ENCODE peak calls at places on chromosomes 2 and 18, in four cellular contexts. D is GM23338, X is AG04450, L is body of pancreas. I is an unnamed sample.

GRCh38 chr2:240810199-240810598 is 9.8 kb downstream of the KIF1A start:
- DNase-seq in D (no peak), X (no peak), L (no peak), I (no peak)

GRCh38 chr18:48161911-48162698 is 231.6 kb upstream of the SMAD2 start:
- DNase-seq in D (peak; percentile 55), X (no peak), L (peak; percentile 78), I (no peak)

GRCh38 chr2:217935245-217935879 is 67.4 kb downstream of the TNS1 start:
- DNase-seq in D (peak; percentile 40), X (no peak), L (peak; percentile 50), I (no peak)

GRCh38 chr2:105391058-105391627 is 7.7 kb downstream of the FHL2 start:
- DNase-seq in D (no peak), X (no peak), L (no peak), I (no peak)

GRCh38 chr18:49123431-49123830 is 172.7 kb upstream of the SMAD7 start:
- DNase-seq in D (no peak), X (no peak), L (no peak), I (no peak)

GRCh38 chr2:44920751-44921150 is 20.8 kb upstream of the SIX3 start:
- DNase-seq in D (no peak), X (no peak), L (no peak), I (no peak)

GRCh38 chr2:179562330-179562885 is 297.8 kb upstream of the SESTD1 start:
- DNase-seq in D (no peak), X (no peak), L (peak; percentile 17), I (no peak)

GRCh38 chr2:99776521-99777265 is 286.9 kb upstream of the REV1 start:
- DNase-seq in D (no peak), X (no peak), L (no peak), I (no peak)

GRCh38 chr18:67730884-67731283 is 214.4 kb upstream of the DSEL start:
- DNase-seq in D (no peak), X (peak; percentile 7), L (no peak), I (no peak)

GRCh38 chr2:110717734-110718133 is 14.6 kb upstream of the ACOXL start:
- DNase-seq in D (no peak), X (no peak), L (no peak), I (peak; percentile 45)

GRCh38 chr2:152103271-152103670 is 4.4 kb upstream of the CACNB4 start:
- DNase-seq in D (no peak), X (no peak), L (no peak), I (no peak)

GRCh38 chr2:133571249-133571648 is 3.0 kb upstream of the NCKAP5 start:
- DNase-seq in D (peak; percentile 62), X (no peak), L (no peak), I (no peak)

GRCh38 chr18:50396005-50396404 is 21.2 kb downstream of the SKA1 start:
- DNase-seq in D (no peak), X (no peak), L (no peak), I (no peak)

GRCh38 chr2:229943171-229943570 is 20.9 kb downstream of the FBXO36 start:
- DNase-seq in D (no peak), X (no peak), L (no peak), I (no peak)

GRCh38 chr2:192749606-192750200 is 555.0 kb upstream of the TMEFF2 start:
- DNase-seq in D (peak; percentile 56), X (no peak), L (no peak), I (no peak)

GRCh38 chr2:17646096-17646554 is 105.6 kb downstream of the VSNL1 start:
- DNase-seq in D (peak; percentile 80), X (peak; percentile 72), L (peak; percentile 64), I (peak; percentile 60)

GRCh38 chr2:120625865-120626560 is 109.7 kb upstream of the GLI2 start:
- DNase-seq in D (no peak), X (no peak), L (peak; percentile 87), I (peak; percentile 70)

GRCh38 chr2:144683063-144683740 is 163.3 kb upstream of the ZEB2 start:
- DNase-seq in D (no peak), X (no peak), L (no peak), I (no peak)

GRCh38 chr2:223585691-223586090 is 16.5 kb downstream of the SCG2 start:
- DNase-seq in D (no peak), X (no peak), L (peak; percentile 8), I (no peak)

GRCh38 chr18:53909668-53910067 is 314.8 kb downstream of the MBD2 start:
- DNase-seq in D (peak; percentile 85), X (no peak), L (no peak), I (no peak)

GRCh38 chr2:120298173-120298835 is 45.7 kb downstream of the RALB start:
- DNase-seq in D (no peak), X (no peak), L (no peak), I (no peak)

GRCh38 chr2:192030289-192030688 is 164.4 kb downstream of the TMEFF2 start:
- DNase-seq in D (peak; percentile 32), X (no peak), L (no peak), I (no peak)

GRCh38 chr2:240759454-240759853 is 60.6 kb downstream of the KIF1A start:
- DNase-seq in D (no peak), X (no peak), L (no peak), I (no peak)

GRCh38 chr2:220590476-220590875 is 963.0 kb downstream of the SLC4A3 start:
- DNase-seq in D (no peak), X (no peak), L (no peak), I (no peak)

GRCh38 chr2:121634354-121635307 is 14.6 kb downstream of the CLASP1 start:
- DNase-seq in D (no peak), X (no peak), L (no peak), I (no peak)

GRCh38 chr2:98299506-98299905 is 46.8 kb upstream of the CNGA3 start:
- DNase-seq in D (no peak), X (no peak), L (no peak), I (no peak)

GRCh38 chr2:36395866-36396265 is 40.3 kb downstream of the CRIM1 start:
- DNase-seq in D (no peak), X (no peak), L (no peak), I (no peak)

GRCh38 chr2:109089602-109090300 is 39.3 kb upstream of the SH3RF3 start:
- DNase-seq in D (no peak), X (no peak), L (no peak), I (no peak)

GRCh38 chr2:23566236-23567142 is 181.5 kb downstream of the KLHL29 start:
- DNase-seq in D (peak; percentile 67), X (no peak), L (no peak), I (no peak)

GRCh38 chr2:64123740-64124139 is 20.5 kb downstream of the PELI1 start:
- DNase-seq in D (no peak), X (no peak), L (no peak), I (no peak)

GRCh38 chr2:215324811-215325210 is 13.0 kb downstream of the ATIC start:
- DNase-seq in D (no peak), X (no peak), L (no peak), I (no peak)

GRCh38 chr2:172339431-172340010 is 87.9 kb upstream of the ITGA6 start:
- DNase-seq in D (no peak), X (no peak), L (peak; percentile 42), I (no peak)

GRCh38 chr2:98697651-98698337 is 33.1 kb downstream of the MGAT4A start:
- DNase-seq in D (no peak), X (no peak), L (no peak), I (no peak)

GRCh38 chr2:73243884-73244570 is 9.9 kb downstream of the CCT7 start:
- DNase-seq in D (no peak), X (no peak), L (no peak), I (no peak)

GRCh38 chr2:11368059-11368572 is 23.7 kb upstream of the ROCK2 start:
- DNase-seq in D (no peak), X (no peak), L (peak; percentile 19), I (peak; percentile 85)
- H3K27ac ChIP-seq in D (no peak overlapping the region), X (no peak overlapping the region), L (no peak overlapping the region), I (peak overlapping the region; percentile 77)

DNA sequence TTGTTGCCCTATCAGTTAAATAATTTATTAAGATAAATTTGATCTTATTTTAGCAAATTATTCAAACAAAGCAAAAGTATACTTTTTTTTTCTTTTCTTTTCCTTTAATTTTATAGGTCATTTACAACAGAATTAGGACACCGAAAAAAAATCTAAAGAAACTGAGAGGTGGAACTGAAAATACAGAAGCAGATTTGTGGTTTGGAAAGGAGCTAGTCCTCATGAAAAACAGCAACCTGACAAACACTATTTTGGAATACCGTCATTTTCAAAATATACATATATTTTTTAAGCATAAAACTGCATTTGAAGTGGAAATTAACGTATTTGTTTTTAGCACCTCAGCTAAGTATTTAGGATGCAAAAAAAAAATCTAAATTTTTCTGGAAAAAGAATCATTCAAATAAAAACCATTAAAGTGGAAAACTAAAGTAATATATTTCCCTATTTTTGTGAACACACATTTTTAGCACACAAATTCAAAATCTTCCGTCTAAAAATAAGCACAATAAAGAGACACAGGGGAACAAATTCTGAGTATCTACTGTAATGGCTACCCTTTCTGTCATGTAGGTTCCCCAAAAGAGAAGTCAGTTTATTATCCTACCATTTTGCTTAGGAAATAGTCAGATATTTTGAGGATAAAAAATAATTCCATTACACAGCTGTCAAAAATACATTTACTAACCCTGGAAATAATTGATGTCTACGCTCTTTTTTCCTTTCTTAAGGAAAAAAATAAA is 2.7 kb downstream of the CCDC88A start:
- DNase-seq in D (no peak), X (no peak), L (no peak), I (no peak)
- H3K4me3 ChIP-seq in D (peak overlapping the region; percentile 81), X (peak overlapping the region; percentile 94), L (no peak overlapping the region), I (peak overlapping the region; percentile 94)

DNA sequence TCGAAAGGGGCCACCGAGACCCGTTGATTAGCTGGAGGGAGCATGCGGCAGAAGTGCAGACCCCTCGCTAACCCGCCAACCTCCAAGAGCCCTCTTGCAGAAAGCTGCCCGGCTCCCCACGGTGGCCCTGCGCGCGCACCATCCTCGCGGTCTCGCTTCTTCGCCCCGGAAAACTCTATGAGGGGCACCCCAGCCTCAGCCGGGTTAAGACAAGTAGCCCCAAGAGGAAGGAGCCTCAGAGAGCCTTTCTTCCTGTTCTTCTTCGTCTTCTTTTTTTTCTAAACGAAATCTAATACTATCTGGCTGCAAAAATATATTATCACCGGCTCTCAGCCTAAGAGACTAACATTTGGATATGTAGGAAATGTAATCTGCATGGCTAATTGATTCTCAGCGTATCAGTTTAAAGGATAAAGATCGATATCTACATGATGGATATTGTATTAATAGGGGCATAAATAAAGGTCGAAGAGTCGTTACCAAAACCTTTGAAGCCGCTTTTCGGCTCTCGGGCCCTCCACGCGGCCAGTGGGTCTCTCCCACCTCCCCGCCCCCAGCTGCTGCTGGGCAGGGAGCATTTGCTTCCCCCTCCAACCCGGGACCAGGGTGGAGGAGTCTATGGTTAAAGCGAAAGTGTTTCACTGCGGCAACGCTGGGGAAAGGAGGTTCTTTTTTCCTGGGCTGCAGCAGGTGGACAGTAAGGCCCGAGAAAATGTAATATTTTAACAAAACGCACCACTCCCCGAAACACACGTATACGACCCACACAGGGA is 6.1 kb upstream of the PAX3 start:
- DNase-seq in D (peak; percentile 38), X (no peak), L (no peak), I (no peak)
- H3K27ac ChIP-seq in D (no peak overlapping the region), X (no peak overlapping the region), L (no peak overlapping the region), I (no peak overlapping the region)

DNA sequence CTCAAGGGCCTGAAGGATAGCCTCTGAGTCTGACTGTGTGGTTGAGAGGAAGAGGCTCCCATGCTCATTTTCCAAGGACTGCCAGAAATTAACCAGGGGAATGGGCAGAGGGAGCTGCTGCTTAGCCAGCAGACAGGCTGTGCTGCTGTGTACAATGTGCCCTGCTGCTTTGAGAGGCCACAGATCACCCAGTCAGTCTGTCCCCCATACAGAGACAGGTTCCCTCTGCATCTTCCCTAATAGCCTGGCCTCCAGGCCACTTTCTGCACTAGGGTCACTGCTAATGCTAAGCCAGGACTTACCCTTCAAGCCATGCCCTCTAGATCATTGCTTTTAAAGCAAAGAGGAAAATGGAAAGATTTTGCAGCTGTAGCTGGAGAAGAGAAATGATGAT is 341.1 kb downstream of the CYRIA start:
- DNase-seq in D (no peak), X (no peak), L (no peak), I (no peak)
- H3K4me3 ChIP-seq in D (no peak overlapping the region), X (no peak overlapping the region), L (no peak overlapping the region), I (no peak overlapping the region)

I was measured in tibial artery.